ENCODE peak calls at places on chromosomes 3 and 15, in eight cellular contexts. One of them, this sample, is unnamed.

GRCh38 chr15:99169769-99170311 is 65.0 kb downstream of the SYNM start:
- DNase-seq in HepG2: no peak
- DNase-seq in GM23338: no peak
- DNase-seq in endothelial cell of umbilical vein: no peak
- DNase-seq in HCT116: no peak
- DNase-seq in K562: no peak
- DNase-seq in GM12878: no peak
- DNase-seq in H1: no peak
- DNase-seq in this sample: no peak

GRCh38 chr3:79564192-79564591 is 203.6 kb downstream of the ROBO1 start:
- DNase-seq in HepG2: no peak
- DNase-seq in GM23338: no peak
- DNase-seq in endothelial cell of umbilical vein: no peak
- DNase-seq in HCT116: no peak
- DNase-seq in K562: no peak
- DNase-seq in GM12878: no peak
- DNase-seq in H1: no peak
- DNase-seq in this sample: no peak

GRCh38 chr3:133765256-133765655 is 19.1 kb downstream of the TF start:
- DNase-seq in HepG2: no peak
- DNase-seq in GM23338: no peak
- DNase-seq in endothelial cell of umbilical vein: no peak
- DNase-seq in HCT116: no peak
- DNase-seq in K562: no peak
- DNase-seq in GM12878: no peak
- DNase-seq in H1: no peak
- DNase-seq in this sample: no peak

GRCh38 chr3:70989174-70989573 is 594.4 kb downstream of the FOXP1 start:
- DNase-seq in HepG2: no peak
- DNase-seq in GM23338: no peak
- DNase-seq in endothelial cell of umbilical vein: peak
- DNase-seq in HCT116: no peak
- DNase-seq in K562: no peak
- DNase-seq in GM12878: no peak
- DNase-seq in H1: no peak
- DNase-seq in this sample: peak

GRCh38 chr3:196661400-196661799 is 21.9 kb downstream of the NRROS start:
- DNase-seq in HepG2: no peak
- DNase-seq in GM23338: no peak
- DNase-seq in endothelial cell of umbilical vein: no peak
- DNase-seq in HCT116: no peak
- DNase-seq in K562: no peak
- DNase-seq in GM12878: no peak
- DNase-seq in H1: no peak
- DNase-seq in this sample: no peak

GRCh38 chr15:44193651-44194396 is 1.2 kb downstream of the FRMD5 start:
- DNase-seq in HepG2: no peak
- DNase-seq in GM23338: peak
- DNase-seq in endothelial cell of umbilical vein: peak
- DNase-seq in HCT116: no peak
- DNase-seq in K562: no peak
- DNase-seq in GM12878: no peak
- DNase-seq in H1: peak
- DNase-seq in this sample: no peak

GRCh38 chr15:89379818-89380217 is 45.2 kb upstream of the POLG start:
- DNase-seq in HepG2: no peak
- DNase-seq in GM23338: peak
- DNase-seq in endothelial cell of umbilical vein: no peak
- DNase-seq in HCT116: no peak
- DNase-seq in K562: no peak
- DNase-seq in GM12878: no peak
- DNase-seq in H1: no peak
- DNase-seq in this sample: no peak

GRCh38 chr3:46400000-46400734 is 6.7 kb downstream of the CCR5AS start:
- DNase-seq in HepG2: no peak
- DNase-seq in GM23338: no peak
- DNase-seq in endothelial cell of umbilical vein: peak
- DNase-seq in HCT116: no peak
- DNase-seq in K562: peak
- DNase-seq in GM12878: no peak
- DNase-seq in H1: no peak
- DNase-seq in this sample: no peak

GRCh38 chr3:139558351-139559170 is 19.0 kb upstream of the RBP1 start:
- DNase-seq in HepG2: no peak
- DNase-seq in GM23338: peak
- DNase-seq in endothelial cell of umbilical vein: no peak
- DNase-seq in HCT116: no peak
- DNase-seq in K562: no peak
- DNase-seq in GM12878: no peak
- DNase-seq in H1: no peak
- DNase-seq in this sample: no peak

GRCh38 chr15:82177291-82178010 is 85.1 kb downstream of the EFL1 start:
- DNase-seq in HepG2: no peak
- DNase-seq in GM23338: no peak
- DNase-seq in endothelial cell of umbilical vein: no peak
- DNase-seq in HCT116: no peak
- DNase-seq in K562: no peak
- DNase-seq in GM12878: no peak
- DNase-seq in H1: no peak
- DNase-seq in this sample: no peak

GRCh38 chr3:85605066-85605465 is 646.3 kb downstream of the CADM2 start:
- DNase-seq in HepG2: no peak
- DNase-seq in GM23338: no peak
- DNase-seq in endothelial cell of umbilical vein: no peak
- DNase-seq in HCT116: no peak
- DNase-seq in K562: no peak
- DNase-seq in GM12878: no peak
- DNase-seq in H1: no peak
- DNase-seq in this sample: no peak
- TF ChIP-seq POLR2AphosphoS5 in HepG2: no peak
- TF ChIP-seq POLR2AphosphoS5 in GM23338: no peak
- TF ChIP-seq POLR2AphosphoS5 in endothelial cell of umbilical vein: no peak
- TF ChIP-seq POLR2AphosphoS5 in HCT116: no peak
- TF ChIP-seq POLR2AphosphoS5 in K562: no peak
- TF ChIP-seq POLR2AphosphoS5 in GM12878: no peak
- TF ChIP-seq POLR2AphosphoS5 in H1: no peak
- TF ChIP-seq POLR2AphosphoS5 in this sample: no peak

DNA sequence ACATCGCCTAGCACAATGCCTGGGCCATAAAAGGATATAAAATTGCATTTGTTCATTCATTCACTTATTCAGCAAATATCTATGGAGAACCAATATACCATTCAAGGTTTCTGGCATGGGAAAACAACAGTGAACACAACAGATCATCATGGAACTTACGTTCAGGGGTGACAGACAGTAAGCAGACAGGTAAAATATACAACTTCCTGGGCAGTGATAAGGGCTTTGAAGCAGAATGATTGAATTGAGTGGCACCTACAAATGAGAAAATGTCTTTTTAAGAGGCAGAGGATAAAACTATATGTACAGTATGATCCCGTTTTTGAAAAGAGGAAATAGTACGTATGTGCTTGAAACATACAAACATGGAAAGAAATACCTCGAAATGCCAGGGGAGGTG is 39.2 kb downstream of the CMTM7 start:
- DNase-seq in HepG2: no peak
- DNase-seq in GM23338: no peak
- DNase-seq in endothelial cell of umbilical vein: no peak
- DNase-seq in HCT116: no peak
- DNase-seq in K562: no peak
- DNase-seq in GM12878: no peak
- DNase-seq in H1: no peak
- DNase-seq in this sample: no peak
- H3K27ac ChIP-seq in HepG2: no peak
- H3K27ac ChIP-seq in GM23338: no peak
- H3K27ac ChIP-seq in endothelial cell of umbilical vein: no peak
- H3K27ac ChIP-seq in HCT116: no peak
- H3K27ac ChIP-seq in K562: no peak
- H3K27ac ChIP-seq in GM12878: no peak
- H3K27ac ChIP-seq in H1: no peak
- H3K27ac ChIP-seq in this sample: no peak

GRCh38 chr15:52678036-52678467 is 1.1 kb downstream of the ATOSA start:
- DNase-seq in HepG2: peak
- DNase-seq in GM23338: peak
- DNase-seq in endothelial cell of umbilical vein: peak
- DNase-seq in HCT116: no peak
- DNase-seq in K562: peak
- DNase-seq in GM12878: no peak
- DNase-seq in H1: peak
- DNase-seq in this sample: no peak

GRCh38 chr15:52677593-52677992 is 1.6 kb downstream of the ATOSA start:
- DNase-seq in HepG2: no peak
- DNase-seq in GM23338: no peak
- DNase-seq in endothelial cell of umbilical vein: no peak
- DNase-seq in HCT116: no peak
- DNase-seq in K562: no peak
- DNase-seq in GM12878: peak
- DNase-seq in H1: no peak
- DNase-seq in this sample: no peak

GRCh38 chr15:52680041-52680391 is 828 bp upstream of the ATOSA start:
- DNase-seq in HepG2: no peak
- DNase-seq in GM23338: no peak
- DNase-seq in endothelial cell of umbilical vein: peak
- DNase-seq in HCT116: no peak
- DNase-seq in K562: peak
- DNase-seq in GM12878: no peak
- DNase-seq in H1: no peak
- DNase-seq in this sample: no peak

GRCh38 chr15:52679232-52680040 is at the start of gene ATOSA:
- DNase-seq in HepG2: peak
- DNase-seq in GM23338: peak
- DNase-seq in endothelial cell of umbilical vein: peak
- DNase-seq in HCT116: peak
- DNase-seq in K562: peak
- DNase-seq in GM12878: peak
- DNase-seq in H1: peak
- DNase-seq in this sample: peak

DNA sequence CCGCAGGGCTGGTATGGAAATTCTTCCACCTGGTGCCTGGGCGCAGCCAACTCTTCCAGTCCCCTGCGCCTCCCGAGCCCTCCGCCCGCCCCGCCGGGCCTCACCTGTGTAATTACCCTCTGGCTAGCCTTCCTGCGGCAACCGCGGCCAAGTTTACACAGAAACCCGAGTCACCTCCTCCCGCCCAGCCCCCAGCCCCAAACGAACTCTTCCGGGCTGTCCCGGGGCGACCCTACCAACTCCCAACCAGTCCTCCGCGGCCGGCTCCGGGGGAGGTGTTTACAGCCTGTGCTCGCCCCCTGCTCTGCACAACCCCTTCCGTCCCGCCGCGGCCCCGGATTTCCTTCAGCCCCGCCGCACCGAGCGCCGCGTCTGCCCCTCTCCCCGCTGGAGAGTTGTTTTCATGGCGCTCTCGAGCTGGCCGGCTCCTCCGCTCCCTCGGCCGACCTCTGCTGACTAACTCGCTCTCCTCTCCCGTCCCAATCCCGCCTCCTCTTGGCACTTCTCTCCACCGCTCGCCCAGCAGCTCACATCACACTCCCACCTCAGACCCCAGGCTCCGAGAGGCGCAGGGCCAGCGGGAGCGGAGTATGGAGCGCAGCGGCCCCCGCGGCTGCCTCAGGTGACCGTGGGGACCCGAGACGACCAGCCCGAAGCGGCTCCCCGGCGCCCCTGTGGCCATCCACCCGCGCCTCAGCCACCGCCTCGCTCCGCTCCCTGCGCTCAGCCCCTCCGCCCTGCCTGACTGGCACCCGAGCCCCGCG is 538 bp downstream of the ATOSA start:
- DNase-seq in HepG2: peak
- DNase-seq in GM23338: peak
- DNase-seq in endothelial cell of umbilical vein: peak
- DNase-seq in HCT116: no peak
- DNase-seq in K562: peak
- DNase-seq in GM12878: no peak
- DNase-seq in H1: peak
- DNase-seq in this sample: no peak
- TF ChIP-seq EZH2 in HepG2: no peak
- TF ChIP-seq EZH2 in GM23338: no peak
- TF ChIP-seq EZH2 in endothelial cell of umbilical vein: no peak
- TF ChIP-seq EZH2 in HCT116: no peak
- TF ChIP-seq EZH2 in K562: no peak
- TF ChIP-seq EZH2 in GM12878: no peak
- TF ChIP-seq EZH2 in H1: no peak
- TF ChIP-seq EZH2 in this sample: no peak

GRCh38 chr3:50243552-50243895 is 7.5 kb downstream of the GNAI2 start:
- DNase-seq in HepG2: no peak
- DNase-seq in GM23338: no peak
- DNase-seq in endothelial cell of umbilical vein: no peak
- DNase-seq in HCT116: no peak
- DNase-seq in K562: no peak
- DNase-seq in GM12878: no peak
- DNase-seq in H1: no peak
- DNase-seq in this sample: no peak

GRCh38 chr3:50242371-50242770 is 6.4 kb downstream of the GNAI2 start:
- DNase-seq in HepG2: no peak
- DNase-seq in GM23338: no peak
- DNase-seq in endothelial cell of umbilical vein: no peak
- DNase-seq in HCT116: no peak
- DNase-seq in K562: no peak
- DNase-seq in GM12878: no peak
- DNase-seq in H1: no peak
- DNase-seq in this sample: no peak

GRCh38 chr3:50245251-50245745 is 9.3 kb downstream of the GNAI2 start:
- DNase-seq in HepG2: no peak
- DNase-seq in GM23338: no peak
- DNase-seq in endothelial cell of umbilical vein: peak
- DNase-seq in HCT116: no peak
- DNase-seq in K562: no peak
- DNase-seq in GM12878: no peak
- DNase-seq in H1: peak
- DNase-seq in this sample: no peak

GRCh38 chr3:50241163-50241562 is 5.2 kb downstream of the GNAI2 start:
- DNase-seq in HepG2: no peak
- DNase-seq in GM23338: peak
- DNase-seq in endothelial cell of umbilical vein: no peak
- DNase-seq in HCT116: no peak
- DNase-seq in K562: no peak
- DNase-seq in GM12878: no peak
- DNase-seq in H1: peak
- DNase-seq in this sample: no peak

DNA sequence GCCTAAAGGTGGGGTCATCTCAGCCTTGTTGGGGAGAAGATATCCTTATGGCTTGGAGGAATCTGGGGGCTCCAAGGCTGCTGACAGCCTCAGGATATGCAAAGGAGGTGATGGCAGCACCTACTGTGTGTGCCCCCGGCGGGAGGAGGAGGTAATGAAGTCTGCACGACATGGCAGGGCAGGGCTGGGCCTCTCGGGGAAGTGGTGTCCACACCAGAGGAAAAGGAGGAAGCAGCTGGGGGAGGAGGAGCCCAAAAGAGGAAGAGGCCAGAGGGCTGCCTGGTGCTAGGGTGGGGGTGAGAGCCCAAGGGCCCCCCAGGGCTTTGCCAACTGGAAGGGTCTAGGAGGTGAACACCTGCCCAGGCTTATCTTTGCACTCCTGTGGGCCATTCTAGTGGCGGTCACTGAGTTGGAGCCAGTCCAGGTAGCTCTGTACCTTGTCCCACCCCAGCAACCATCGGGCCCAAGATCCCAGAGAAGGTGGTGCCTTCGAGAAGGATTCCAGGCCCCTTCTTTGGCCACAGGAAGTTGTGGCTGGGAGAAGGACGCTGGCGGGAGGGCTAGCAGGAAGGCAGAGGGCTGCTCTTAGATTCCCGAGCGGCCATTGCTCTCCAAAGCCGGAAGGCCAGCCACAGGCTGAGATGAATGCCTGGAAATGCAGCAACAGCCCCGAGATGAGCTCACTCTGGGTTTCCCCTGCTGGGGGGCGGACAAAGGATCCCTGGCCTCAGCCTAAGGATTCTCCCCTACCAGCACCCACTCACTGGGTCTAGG is 7.0 kb downstream of the GNAI2 start:
- DNase-seq in HepG2: no peak
- DNase-seq in GM23338: peak
- DNase-seq in endothelial cell of umbilical vein: peak
- DNase-seq in HCT116: no peak
- DNase-seq in K562: peak
- DNase-seq in GM12878: no peak
- DNase-seq in H1: no peak
- DNase-seq in this sample: no peak
- TF ChIP-seq POLR2AphosphoS5 in HepG2: no peak
- TF ChIP-seq POLR2AphosphoS5 in GM23338: no peak
- TF ChIP-seq POLR2AphosphoS5 in endothelial cell of umbilical vein: peak
- TF ChIP-seq POLR2AphosphoS5 in HCT116: no peak
- TF ChIP-seq POLR2AphosphoS5 in K562: no peak
- TF ChIP-seq POLR2AphosphoS5 in GM12878: no peak
- TF ChIP-seq POLR2AphosphoS5 in H1: no peak
- TF ChIP-seq POLR2AphosphoS5 in this sample: no peak

This sample was measured in SK-N-MC.